ENCODE peak calls at places on chromosome 17, in five cellular contexts. R, V, K, A and I are unnamed samples.
A peak's percentile ranks its signal among the peaks of the same experiment; 100 is the strongest.

GRCh38 chr17:78359216-78359935 is 501 bp downstream of the SOCS3 start:
- DNase-seq in R (no peak), V (no peak), K (no peak), A (no peak), I (peak; percentile 82)

GRCh38 chr17:17712268-17712924 is 31.1 kb downstream of the RAI1 start:
- DNase-seq in R (peak; percentile 79), V (no peak), K (no peak), A (no peak), I (no peak)

GRCh38 chr17:19381741-19382444 is 3.6 kb downstream of the MAPK7 start:
- DNase-seq in R (no peak), V (no peak), K (no peak), A (no peak), I (no peak)

GRCh38 chr17:38870259-38871165 is 654 bp downstream of the LASP1 start:
- DNase-seq in R (peak; percentile 43), V (no peak), K (peak; percentile 83), A (no peak), I (no peak)

GRCh38 chr17:64252831-64253230 is 10.2 kb downstream of the TEX2 start:
- DNase-seq in R (no peak), V (no peak), K (no peak), A (no peak), I (no peak)

GRCh38 chr17:49334744-49335512 is 27.1 kb downstream of the ZNF652 start:
- DNase-seq in R (no peak), V (no peak), K (no peak), A (no peak), I (no peak)

GRCh38 chr17:73592531-73592961 is 51.7 kb downstream of the SDK2 start:
- DNase-seq in R (no peak), V (no peak), K (no peak), A (no peak), I (no peak)

GRCh38 chr17:17170346-17170976 is 35.7 kb downstream of the PLD6 start:
- DNase-seq in R (no peak), V (no peak), K (no peak), A (no peak), I (no peak)

GRCh38 chr17:75875182-75875939 is 3.0 kb downstream of the TRIM47 start:
- DNase-seq in R (no peak), V (no peak), K (peak; percentile 59), A (no peak), I (no peak)

GRCh38 chr17:8953152-8953885 is 12.2 kb downstream of the PIK3R5 start:
- DNase-seq in R (no peak), V (peak; percentile 50), K (no peak), A (no peak), I (no peak)

GRCh38 chr17:45996282-45996937 is 2.6 kb upstream of the STH start:
- DNase-seq in R (no peak), V (no peak), K (no peak), A (no peak), I (no peak)

GRCh38 chr17:27281438-27281837 is 12.5 kb upstream of the WSB1 start:
- DNase-seq in R (no peak), V (no peak), K (no peak), A (no peak), I (no peak)

GRCh38 chr17:7513850-7514419 is 29.8 kb downstream of the POLR2A start:
- DNase-seq in R (no peak), V (no peak), K (no peak), A (no peak), I (no peak)

GRCh38 chr17:2435181-2435741 is 34.4 kb upstream of the MNT start:
- DNase-seq in R (no peak), V (no peak), K (no peak), A (no peak), I (no peak)

GRCh38 chr17:65586899-65587298 is 25.5 kb upstream of the AXIN2 start:
- DNase-seq in R (no peak), V (no peak), K (no peak), A (no peak), I (no peak)

GRCh38 chr17:55314061-55314783 is 49.5 kb downstream of the HLF start:
- DNase-seq in R (no peak), V (no peak), K (no peak), A (no peak), I (no peak)

GRCh38 chr17:43453331-43453812 is 30.4 kb upstream of the DHX8 start:
- DNase-seq in R (no peak), V (no peak), K (peak; percentile 86), A (no peak), I (no peak)

GRCh38 chr17:82871056-82871775 is 31.4 kb upstream of the ZNF750 start:
- DNase-seq in R (no peak), V (no peak), K (no peak), A (no peak), I (no peak)

GRCh38 chr17:75557852-75558665 is 29.5 kb upstream of the MYO15B start:
- DNase-seq in R (no peak), V (no peak), K (no peak), A (no peak), I (no peak)

GRCh38 chr17:63249256-63250006 is 196.7 kb downstream of the CYB561 start:
- DNase-seq in R (no peak), V (no peak), K (no peak), A (no peak), I (no peak)

GRCh38 chr17:49521521-49522185 is 26.6 kb downstream of the NGFR start:
- DNase-seq in R (no peak), V (no peak), K (no peak), A (no peak), I (no peak)

GRCh38 chr17:71338396-71338795 is 782.4 kb upstream of the SOX9 start:
- DNase-seq in R (no peak), V (no peak), K (no peak), A (no peak), I (no peak)

GRCh38 chr17:73228748-73229236 is 32.9 kb downstream of the CPSF4L start:
- DNase-seq in R (peak; percentile 77), V (no peak), K (peak; percentile 66), A (peak; percentile 36), I (no peak)

GRCh38 chr17:36534117-36534880 is at the start of gene MYO19:
- DNase-seq in R (peak; percentile 67), V (no peak), K (peak; percentile 82), A (peak; percentile 67), I (peak; percentile 80)

GRCh38 chr17:57721967-57722703 is 23.0 kb downstream of the CCDC182 start:
- DNase-seq in R (no peak), V (no peak), K (no peak), A (no peak), I (no peak)

GRCh38 chr17:11986939-11987329 is 10.3 kb downstream of the ZNF18 start:
- DNase-seq in R (peak; percentile 37), V (no peak), K (no peak), A (peak; percentile 32), I (no peak)

GRCh38 chr17:63693411-63694113 is 6.4 kb downstream of the LIMD2 start:
- DNase-seq in R (no peak), V (no peak), K (no peak), A (no peak), I (no peak)

GRCh38 chr17:38844261-38844757 is 9.2 kb downstream of the RPL23 start:
- DNase-seq in R (peak; percentile 69), V (no peak), K (peak; percentile 41), A (no peak), I (no peak)

GRCh38 chr17:49836111-49837030 is 11.5 kb downstream of the TAC4 start:
- DNase-seq in R (no peak), V (no peak), K (no peak), A (no peak), I (no peak)

GRCh38 chr17:43714338-43715149 is 44.0 kb downstream of the SOST start:
- DNase-seq in R (peak; percentile 65), V (no peak), K (no peak), A (no peak), I (no peak)

GRCh38 chr17:16463341-16464000 is 28.5 kb downstream of the LRRC75A start:
- DNase-seq in R (no peak), V (no peak), K (peak; percentile 90), A (no peak), I (peak; percentile 75)

GRCh38 chr17:56009795-56010715 is 143.2 kb upstream of the ANKFN1 start:
- DNase-seq in R (no peak), V (peak; percentile 84), K (no peak), A (no peak), I (no peak)

GRCh38 chr17:17830740-17831207 is 6.0 kb downstream of the SREBF1 start:
- DNase-seq in R (no peak), V (no peak), K (peak; percentile 66), A (no peak), I (no peak)

GRCh38 chr17:27530791-27531391 is 74.6 kb downstream of the KSR1 start:
- DNase-seq in R (peak; percentile 84), V (no peak), K (no peak), A (no peak), I (peak; percentile 23)

GRCh38 chr17:79937981-79938695 is 97.5 kb downstream of the TBC1D16 start:
- DNase-seq in R (no peak), V (no peak), K (no peak), A (no peak), I (no peak)
- H3K4me3 ChIP-seq in R (no peak overlapping the region), V (no peak overlapping the region), K (no peak overlapping the region), A (no peak overlapping the region), I (no peak overlapping the region)

GRCh38 chr17:81558941-81559806 is 7.0 kb upstream of the FAAP100 start:
- DNase-seq in R (no peak), V (no peak), K (no peak), A (no peak), I (no peak)
- TF ChIP-seq CTCF in R (no peak), V (no peak), K (no peak), A (no peak), I (no peak)

GRCh38 chr17:69602969-69603368 is 188.5 kb downstream of the MAP2K6 start:
- DNase-seq in R (no peak), V (no peak), K (no peak), A (no peak), I (no peak)
- H3K27me3 ChIP-seq in R (no peaks in the 10 kb centered on the region), V (no peaks in the 10 kb centered on the region), K (no peaks in the 10 kb centered on the region), A (no peaks in the 10 kb centered on the region), I (no peaks in the 10 kb centered on the region)

DNA sequence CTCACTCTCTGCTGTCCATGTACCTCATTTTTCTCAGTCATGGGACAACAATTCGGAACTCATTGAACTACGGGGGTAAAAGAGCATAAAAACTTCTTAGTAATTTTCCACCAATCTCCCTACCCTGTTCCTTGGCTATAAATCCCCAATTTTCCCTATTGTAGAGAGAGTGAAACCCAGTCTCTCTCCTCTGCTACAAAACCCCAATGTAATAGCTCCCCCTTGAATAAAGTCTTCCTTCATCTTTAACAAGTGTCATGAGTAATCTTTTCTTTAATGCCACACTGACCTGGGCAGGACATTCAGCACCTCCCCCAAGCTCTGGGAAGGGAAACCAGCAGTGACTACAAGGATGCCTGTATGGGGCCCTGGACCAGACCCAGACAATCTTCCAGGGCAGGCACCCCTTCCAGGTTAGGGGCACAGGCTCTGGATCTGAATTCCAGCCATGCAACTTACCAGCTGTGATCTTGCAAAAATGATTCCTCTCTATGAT is 10.2 kb upstream of the EIF1 start:
- DNase-seq in R (peak; percentile 80), V (no peak), K (no peak), A (no peak), I (no peak)
- H3K4me3 ChIP-seq in R (peak overlapping the region; percentile 50), V (peak overlapping the region; percentile 16), K (no peak overlapping the region), A (no peak overlapping the region), I (no peak overlapping the region)